ENCODE peak calls at places on chromosomes 1 and 21, in nine cellular contexts. S is amniotic epithelial cell; Q is astrocyte of the spinal cord; B is fibroblast of mammary gland; Y is activated naive CD4-positive, alpha-beta T cell; I is progenitor cell of endocrine pancreas; M is dorsolateral prefrontal cortex; R is activated effector memory CD4-positive, alpha-beta T cell treated with anti-CD3 and anti-CD28 coated beads, Interleukin-2, amount 50 U/mL, for 16 hours; G is HFFc6. E is an unnamed sample.

GRCh38 chr1:180930687-180931086 is 18.0 kb downstream of the KIAA1614 start:
- DNase-seq in I (no peak), B (no peak), R (no peak), G (no peak), M (no peak), S (no peak), Q (no peak), Y (no peak), E (no peak)

GRCh38 chr1:185438936-185439335 is 121.9 kb upstream of the IVNS1ABP start:
- DNase-seq in M (no peak), I (no peak), S (no peak), Q (peak), B (no peak), G (peak), Y (no peak), R (no peak), E (no peak)

GRCh38 chr1:56491441-56491840 is 87.9 kb downstream of the PLPP3 start:
- DNase-seq in Q (no peak), B (peak), S (peak), I (no peak), M (no peak), R (no peak), Y (no peak), G (peak), E (peak)

GRCh38 chr1:20399606-20400180 is 86.3 kb downstream of the CAMK2N1 start:
- DNase-seq in G (no peak), R (no peak), S (no peak), Q (no peak), M (no peak), B (no peak), I (no peak), Y (no peak), E (no peak)

GRCh38 chr1:179744401-179745130 is 1.5 kb downstream of the FAM163A start:
- DNase-seq in M (no peak), Q (no peak), I (no peak), B (no peak), G (no peak), R (no peak), Y (no peak), S (no peak), E (no peak)

GRCh38 chr1:19166066-19166465 is 44.0 kb downstream of the UBR4 start:
- DNase-seq in Q (no peak), Y (no peak), G (no peak), I (no peak), B (peak), S (peak), M (no peak), R (no peak), E (no peak)

GRCh38 chr1:172484252-172484651 is 40.4 kb upstream of the PIGC start:
- DNase-seq in I (no peak), S (no peak), Q (no peak), R (no peak), M (no peak), G (no peak), B (no peak), Y (no peak), E (no peak)

GRCh38 chr1:159828916-159829634 is 2.4 kb downstream of the SLAMF8 start:
- DNase-seq in B (peak), Q (no peak), I (no peak), S (no peak), Y (no peak), G (no peak), M (no peak), R (no peak), E (peak)

GRCh38 chr1:220298470-220298869 is 26.2 kb upstream of the RAB3GAP2 start:
- DNase-seq in I (no peak), Q (no peak), B (no peak), Y (no peak), R (no peak), M (no peak), G (no peak), S (no peak), E (no peak)

GRCh38 chr21:14054682-14055081 is 156.1 kb downstream of the LIPI start:
- DNase-seq in I (no peak), M (no peak), G (no peak), S (no peak), Y (no peak), R (no peak), Q (no peak), B (no peak), E (no peak)

GRCh38 chr1:83920320-83920719 is 78.6 kb downstream of the TTLL7 start:
- DNase-seq in Q (no peak), G (no peak), R (no peak), I (no peak), B (no peak), Y (no peak), S (peak), M (no peak), E (no peak)

GRCh38 chr1:183590225-183591191 is at the start of gene NCF2:
- DNase-seq in R (peak), M (no peak), Y (no peak), Q (no peak), S (peak), G (peak), B (peak), I (no peak), E (no peak)

GRCh38 chr1:56180806-56181205 is 398.6 kb downstream of the PLPP3 start:
- DNase-seq in Q (peak), S (no peak), G (no peak), B (peak), Y (no peak), M (no peak), R (no peak), I (no peak), E (peak)

E was measured in cardiac fibroblast.